ENCODE peak calls at places on chromosomes 11 and 22, in four cellular contexts. M, J, W and V are unnamed samples.

GRCh38 chr11:36500315-36500721 is 9.8 kb downstream of the TRAF6 start:
- DNase-seq in M (no peak), J (no peak), W (no peak), V (no peak)

GRCh38 chr11:79437274-79437980 is 3.4 kb downstream of the TENM4 start:
- DNase-seq in M (no peak), J (peak; percentile 94), W (peak; percentile 54), V (no peak)

GRCh38 chr11:44305643-44306468 is 4.1 kb downstream of the ALX4 start:
- DNase-seq in M (peak; percentile 15), J (peak; percentile 82), W (no peak), V (peak; percentile 48)

GRCh38 chr11:94823127-94823732 is 55.1 kb downstream of the AMOTL1 start:
- DNase-seq in M (no peak), J (no peak), W (no peak), V (no peak)

GRCh38 chr11:123822591-123822990 is 16.4 kb upstream of the OR6M1 start:
- DNase-seq in M (no peak), J (no peak), W (no peak), V (no peak)

GRCh38 chr11:74106125-74106524 is 64.7 kb downstream of the C2CD3 start:
- DNase-seq in M (no peak), J (no peak), W (no peak), V (no peak)

GRCh38 chr11:88375927-88376470 is 38.5 kb upstream of the CTSC start:
- DNase-seq in M (no peak), J (no peak), W (no peak), V (no peak)

GRCh38 chr11:8033312-8033715 is 46.2 kb downstream of the EIF3F start:
- DNase-seq in M (peak; percentile 27), J (peak; percentile 92), W (peak; percentile 78), V (peak; percentile 76)

GRCh38 chr11:114988644-114989043 is 310.3 kb downstream of the NXPE2 start:
- DNase-seq in M (no peak), J (peak; percentile 56), W (no peak), V (no peak)

GRCh38 chr11:33893711-33894401 is 2.0 kb upstream of the LMO2 start:
- DNase-seq in M (peak; percentile 79), J (no peak), W (no peak), V (peak; percentile 65)

GRCh38 chr11:16382638-16383380 is 26.5 kb upstream of the SOX6 start:
- DNase-seq in M (no peak), J (no peak), W (no peak), V (no peak)

GRCh38 chr11:96136623-96137313 is 206.2 kb downstream of the MAML2 start:
- DNase-seq in M (no peak), J (no peak), W (no peak), V (no peak)

GRCh38 chr22:27686534-27686933 is 115.0 kb downstream of the MN1 start:
- DNase-seq in M (no peak), J (no peak), W (peak; percentile 58), V (no peak)

GRCh38 chr11:120511804-120512726 is 517 bp downstream of the GRIK4 start:
- DNase-seq in M (no peak), J (peak; percentile 68), W (no peak), V (no peak)

GRCh38 chr22:47396105-47396504 is 633.7 kb downstream of the TBC1D22A start:
- DNase-seq in M (no peak), J (no peak), W (no peak), V (no peak)

GRCh38 chr11:119319702-119320592 is 3.0 kb upstream of the MCAM start:
- DNase-seq in M (no peak), J (peak; percentile 81), W (no peak), V (no peak)

GRCh38 chr11:112999518-112999917 is 38.3 kb downstream of the NCAM1 start:
- DNase-seq in M (no peak), J (no peak), W (no peak), V (no peak)

GRCh38 chr11:49208006-49208721 is at the start of gene FOLH1:
- DNase-seq in M (no peak), J (peak; percentile 59), W (no peak), V (peak; percentile 52)

GRCh38 chr22:19337137-19337536 is 45.6 kb upstream of the CLTCL1 start:
- DNase-seq in M (no peak), J (no peak), W (no peak), V (no peak)

GRCh38 chr22:21047730-21048129 is 2.0 kb downstream of the LRRC74B start:
- DNase-seq in M (no peak), J (no peak), W (no peak), V (no peak)

GRCh38 chr11:83572521-83572920 is 286.4 kb upstream of the CCDC90B start:
- DNase-seq in M (no peak), J (no peak), W (no peak), V (no peak)

GRCh38 chr11:44943118-44943517 is 7.6 kb downstream of the TP53I11 start:
- DNase-seq in M (no peak), J (no peak), W (no peak), V (no peak)

GRCh38 chr11:19181673-19182261 is 20.0 kb downstream of the CSRP3 start:
- DNase-seq in M (no peak), J (no peak), W (no peak), V (no peak)

GRCh38 chr11:121123670-121124069 is 22.6 kb downstream of the TECTA start:
- DNase-seq in M (no peak), J (no peak), W (no peak), V (no peak)

GRCh38 chr11:2795491-2795991 is 90.0 kb downstream of the CDKN1C start:
- DNase-seq in M (no peak), J (peak; percentile 39), W (peak; percentile 47), V (no peak)

GRCh38 chr11:73140213-73141030 is 1.7 kb downstream of the FCHSD2 start:
- DNase-seq in M (no peak), J (peak; percentile 73), W (no peak), V (no peak)

GRCh38 chr22:28075260-28075981 is 156.4 kb upstream of the PITPNB start:
- DNase-seq in M (no peak), J (no peak), W (no peak), V (peak; percentile 52)

GRCh38 chr22:22030493-22031182 is 48.1 kb upstream of the TOP3B start:
- DNase-seq in M (no peak), J (peak; percentile 86), W (no peak), V (no peak)

GRCh38 chr11:95684701-95685100 is 104.9 kb downstream of the FAM76B start:
- DNase-seq in M (no peak), J (no peak), W (no peak), V (no peak)

GRCh38 chr11:15590131-15590530 is 475.4 kb downstream of the INSC start:
- DNase-seq in M (no peak), J (no peak), W (no peak), V (no peak)

GRCh38 chr11:22177186-22177585 is 15.7 kb upstream of the ANO5 start:
- DNase-seq in M (no peak), J (no peak), W (no peak), V (no peak)

GRCh38 chr11:44011797-44012196 is 36.0 kb upstream of the ACCSL start:
- DNase-seq in M (no peak), J (no peak), W (no peak), V (no peak)

GRCh38 chr11:35404397-35404775 is 15.0 kb downstream of the SLC1A2 start:
- DNase-seq in M (no peak), J (peak; percentile 89), W (no peak), V (peak; percentile 61)

GRCh38 chr11:75800728-75801361 is 14.2 kb upstream of the UVRAG start:
- DNase-seq in M (no peak), J (no peak), W (no peak), V (no peak)

GRCh38 chr22:49621601-49622210 is 206.0 kb downstream of the BRD1 start:
- DNase-seq in M (no peak), J (no peak), W (no peak), V (no peak)

DNA sequence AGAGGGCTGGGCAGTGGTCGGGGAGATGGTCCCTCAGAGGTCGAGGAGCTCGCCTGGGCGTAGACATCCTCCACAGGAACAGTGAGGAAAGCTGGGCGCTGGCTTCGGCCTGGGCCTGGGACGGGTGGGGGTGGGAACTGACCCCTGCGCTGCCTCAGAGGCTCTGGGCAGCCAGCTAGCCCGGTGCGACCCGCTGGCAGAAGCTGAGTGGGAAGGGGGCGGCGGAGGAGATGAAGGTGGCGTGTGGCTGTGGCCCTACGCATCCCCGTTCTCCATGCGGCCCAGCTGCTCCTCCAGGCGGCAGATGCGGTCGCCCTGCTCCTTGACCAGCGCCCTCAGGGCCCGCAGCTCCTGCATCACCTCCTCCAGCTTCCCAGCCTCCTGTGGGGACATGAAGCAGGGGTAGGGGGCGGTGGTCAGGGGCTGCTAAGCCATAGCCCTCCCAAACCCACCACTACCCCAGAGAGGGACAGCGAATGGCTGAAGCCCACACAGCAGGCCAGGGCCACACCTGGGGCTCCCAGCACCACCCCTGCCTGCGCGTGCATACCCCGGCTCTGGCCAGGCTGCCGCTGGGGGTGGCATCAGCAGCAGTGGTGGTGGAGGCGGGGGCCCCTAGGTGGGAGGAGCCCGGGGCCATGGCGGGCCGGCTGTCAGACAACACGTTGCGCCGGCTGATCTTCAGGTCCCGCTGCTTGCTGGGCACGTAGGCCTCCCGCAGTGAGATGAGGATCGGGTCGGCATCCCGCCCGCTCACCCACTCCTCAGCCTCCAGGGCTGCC is 830 bp upstream of the PTPRCAP start:
- DNase-seq in M (peak; percentile 81), J (no peak), W (no peak), V (peak; percentile 91)
- H3K4me1 ChIP-seq in M (peaks cover 67% of the 10 kb centered on the region), J (no peaks in the 10 kb centered on the region), W (peaks cover 12% of the 10 kb centered on the region), V (no peaks in the 10 kb centered on the region)

GRCh38 chr22:46081036-46081830 is 69.1 kb upstream of the PPARA start:
- DNase-seq in M (no peak), J (no peak), W (peak; percentile 52), V (peak; percentile 47)
- H3K4me3 ChIP-seq in M (no peak overlapping the region), J (no peak overlapping the region), W (peak overlapping the region; percentile 98), V (peak overlapping the region; percentile 9)

DNA sequence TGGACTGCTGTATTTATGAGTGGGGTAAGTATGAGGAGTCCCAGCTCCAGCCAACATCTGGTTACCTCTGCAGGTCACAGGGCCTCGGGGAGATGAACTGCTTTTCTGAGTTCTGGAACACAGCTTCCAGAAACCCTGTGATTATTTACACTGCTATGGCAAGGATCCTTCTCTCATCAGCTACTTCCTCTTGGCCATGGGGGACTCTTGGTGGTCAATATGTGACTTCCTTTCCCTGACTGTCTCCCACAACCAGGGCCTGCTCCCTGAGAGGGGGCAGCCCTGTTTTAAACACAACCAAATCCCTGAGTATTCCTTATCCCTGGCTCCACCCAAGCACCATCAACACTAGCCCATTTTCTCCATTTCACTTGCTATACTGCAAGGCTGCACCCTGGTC is 10.0 kb downstream of the RHOG start:
- DNase-seq in M (no peak), J (no peak), W (no peak), V (no peak)
- H3K4me1 ChIP-seq in M (peaks cover 55% of the 10 kb centered on the region), J (peaks cover 6% of the 10 kb centered on the region), W (no peaks in the 10 kb centered on the region), V (peaks cover 35% of the 10 kb centered on the region)

GRCh38 chr11:122155765-122156527 is 39.9 kb upstream of the BLID start:
- DNase-seq in M (no peak), J (no peak), W (no peak), V (no peak)
- H3K4me3 ChIP-seq in M (no peak overlapping the region), J (no peak overlapping the region), W (peak overlapping the region; percentile 56), V (no peak overlapping the region)

DNA sequence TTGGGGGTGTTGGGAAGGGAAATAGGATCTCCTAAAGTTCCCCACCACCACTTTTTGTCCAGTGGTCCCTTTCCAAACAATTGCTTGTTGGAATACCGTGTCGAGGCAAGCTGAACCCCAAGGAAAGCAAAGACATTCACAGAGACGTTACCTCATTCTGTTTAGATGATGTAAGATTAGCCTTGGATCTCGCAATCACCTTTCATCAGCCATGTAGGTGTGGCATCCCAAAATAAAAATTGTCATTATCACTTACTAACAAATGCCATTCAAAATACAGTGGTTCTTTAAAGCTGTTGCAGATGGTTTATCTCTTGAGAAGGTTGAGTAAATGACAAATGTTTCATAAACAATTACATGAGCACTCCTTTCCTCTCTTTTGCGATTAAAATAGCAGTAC is 86.5 kb upstream of the SLC25A18 start:
- DNase-seq in M (no peak), J (peak; percentile 32), W (no peak), V (no peak)
- H3K4me1 ChIP-seq in M (no peaks in the 10 kb centered on the region), J (peaks cover 21% of the 10 kb centered on the region), W (no peaks in the 10 kb centered on the region), V (no peaks in the 10 kb centered on the region)